ENCODE peak calls at places on chromosomes 7 and 10, in eight cellular contexts. D, P, H, S, F, T, L and Y are unnamed samples.
A peak's percentile ranks its signal among the peaks of the same experiment; 100 is the strongest.

GRCh38 chr7:2569421-2569820 is 10.6 kb downstream of the IQCE start:
- DNase-seq in L (no peak), T (no peak), F (no peak), S (no peak), P (no peak), D (no peak), H (no peak), Y (no peak)

GRCh38 chr10:68796609-68797008 is 30.7 kb upstream of the STOX1 start:
- DNase-seq in D (no peak), H (no peak), L (no peak), T (peak; percentile 44), P (no peak), F (no peak), S (no peak), Y (no peak)

GRCh38 chr10:79381804-79382221 is 34.5 kb downstream of the PPIF start:
- DNase-seq in H (peak; percentile 58), F (no peak), T (peak; percentile 77), P (no peak), S (no peak), D (peak; percentile 62), L (peak; percentile 81), Y (peak; percentile 71)

GRCh38 chr7:45598697-45599520 is 24.7 kb downstream of the ADCY1 start:
- DNase-seq in D (no peak), F (no peak), T (no peak), S (no peak), H (no peak), P (no peak), L (no peak), Y (no peak)

GRCh38 chr10:21172774-21173432 is 275.8 kb upstream of the NEBL start:
- DNase-seq in D (peak; percentile 18), P (no peak), F (peak; percentile 26), H (peak; percentile 22), S (no peak), T (peak; percentile 40), L (peak; percentile 33), Y (peak; percentile 17)

GRCh38 chr10:8416192-8416701 is 361.8 kb downstream of the GATA3 start:
- DNase-seq in D (no peak), S (no peak), H (no peak), T (no peak), F (no peak), L (no peak), P (peak; percentile 81), Y (no peak)

GRCh38 chr7:114799522-114800133 is 122.3 kb upstream of the MDFIC start:
- DNase-seq in L (no peak), F (no peak), D (no peak), T (no peak), H (no peak), P (no peak), S (no peak), Y (no peak)

GRCh38 chr10:13256627-13257026 is 22.5 kb upstream of the UCMA start:
- DNase-seq in H (no peak), F (no peak), L (no peak), D (no peak), S (no peak), P (no peak), T (no peak), Y (no peak)

GRCh38 chr7:103731169-103731568 is 258.3 kb downstream of the RELN start:
- DNase-seq in T (peak; percentile 5), S (no peak), L (no peak), P (no peak), F (no peak), H (no peak), D (no peak), Y (no peak)

GRCh38 chr7:148924011-148924410 is 39.9 kb upstream of the EZH2 start:
- DNase-seq in S (no peak), P (no peak), F (no peak), L (no peak), H (no peak), T (no peak), D (no peak), Y (no peak)

GRCh38 chr7:29328050-29328449 is 133.5 kb downstream of the CHN2 start:
- DNase-seq in L (no peak), D (no peak), F (no peak), T (no peak), P (no peak), H (no peak), S (no peak), Y (no peak)

GRCh38 chr10:44369851-44370250 is 15.0 kb downstream of the CXCL12 start:
- DNase-seq in T (no peak), D (no peak), H (no peak), P (no peak), S (no peak), L (no peak), F (no peak), Y (no peak)

GRCh38 chr7:92904292-92905131 is 68.1 kb upstream of the CDK6 start:
- DNase-seq in L (no peak), S (no peak), P (peak; percentile 57), H (no peak), F (peak; percentile 88), T (peak; percentile 99), D (no peak), Y (no peak)

GRCh38 chr7:38492010-38492409 is 139.2 kb downstream of the AMPH start:
- DNase-seq in L (no peak), P (no peak), T (no peak), H (no peak), F (no peak), S (no peak), D (no peak), Y (no peak)